ENCODE peak calls at places on chromosomes 2 and 18, in five cellular contexts. K, X, J, B and H are unnamed samples. For H3K9me3, the result is how much of the 10 kb centered on the place peaks cover.

GRCh38 chr2:138919336-138919735 is 139.1 kb upstream of the NXPH2 start:
- DNase-seq in K (peak), X (no peak), J (no peak), B (no peak), H (no peak)

GRCh38 chr2:111227716-111228141 is 107.0 kb downstream of the BCL2L11 start:
- DNase-seq in K (peak), X (no peak), J (no peak), B (no peak), H (no peak)

GRCh38 chr2:70959851-70960832 is 18.3 kb upstream of the ANKRD53 start:
- DNase-seq in K (no peak), X (peak), J (no peak), B (no peak), H (no peak)

GRCh38 chr2:118061135-118061955 is 26.9 kb upstream of the INSIG2 start:
- DNase-seq in K (peak), X (no peak), J (no peak), B (no peak), H (no peak)

GRCh38 chr2:239462671-239463506 is 62.1 kb upstream of the HDAC4 start:
- DNase-seq in K (no peak), X (peak), J (no peak), B (no peak), H (no peak)

GRCh38 chr18:10050956-10051355 is 137.1 kb downstream of the VAPA start:
- DNase-seq in K (no peak), X (no peak), J (no peak), B (no peak), H (no peak)

GRCh38 chr18:46019956-46020355 is 52.1 kb downstream of the PSTPIP2 start:
- DNase-seq in K (no peak), X (no peak), J (no peak), B (no peak), H (no peak)

GRCh38 chr18:58125183-58125582 is 81.2 kb downstream of the NEDD4L start:
- DNase-seq in K (no peak), X (no peak), J (no peak), B (no peak), H (no peak)

GRCh38 chr2:240302933-240303332 is 132.5 kb upstream of the GPC1 start:
- DNase-seq in K (no peak), X (peak), J (no peak), B (no peak), H (no peak)

GRCh38 chr18:4878480-4878879 is 318.6 kb downstream of the AKAIN1 start:
- DNase-seq in K (no peak), X (no peak), J (no peak), B (no peak), H (no peak)

GRCh38 chr2:107645586-107645985 is 181.1 kb upstream of the RGPD4 start:
- DNase-seq in K (no peak), X (no peak), J (no peak), B (no peak), H (no peak)
- H3K9me3 ChIP-seq in K (under half), X (under half), J (under half), B (under half), H (under half)

GRCh38 chr2:241943961-241944575 is 74.5 kb downstream of the RTP5 start:
- DNase-seq in K (no peak), X (peak), J (no peak), B (no peak), H (no peak)
- H3K9me3 ChIP-seq in K (under half), X (under half), J (under half), B (under half), H (under half)

DNA sequence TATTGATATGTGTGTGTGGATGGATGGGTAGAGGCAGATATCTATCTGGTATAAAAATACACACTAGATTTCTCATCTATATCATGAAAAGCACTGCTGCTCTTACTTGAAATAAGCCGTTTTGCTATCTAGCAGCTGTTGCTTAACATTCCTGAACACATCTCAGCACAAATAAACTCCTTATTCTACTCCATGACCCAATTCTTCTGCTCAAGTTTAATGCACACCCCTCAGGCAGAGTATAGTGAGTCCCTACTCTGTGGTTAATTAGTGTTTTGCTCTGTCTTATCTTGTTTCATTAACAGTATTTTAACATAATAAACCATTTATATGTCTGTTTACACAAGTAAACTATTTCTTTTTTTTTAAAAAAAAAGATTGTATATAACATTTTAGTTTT is 134.2 kb downstream of the CBLN2 start:
- DNase-seq in K (no peak), X (no peak), J (no peak), B (no peak), H (no peak)
- H3K9me3 ChIP-seq in K (under half), X (under half), J (under half), B (under half), H (under half)

DNA sequence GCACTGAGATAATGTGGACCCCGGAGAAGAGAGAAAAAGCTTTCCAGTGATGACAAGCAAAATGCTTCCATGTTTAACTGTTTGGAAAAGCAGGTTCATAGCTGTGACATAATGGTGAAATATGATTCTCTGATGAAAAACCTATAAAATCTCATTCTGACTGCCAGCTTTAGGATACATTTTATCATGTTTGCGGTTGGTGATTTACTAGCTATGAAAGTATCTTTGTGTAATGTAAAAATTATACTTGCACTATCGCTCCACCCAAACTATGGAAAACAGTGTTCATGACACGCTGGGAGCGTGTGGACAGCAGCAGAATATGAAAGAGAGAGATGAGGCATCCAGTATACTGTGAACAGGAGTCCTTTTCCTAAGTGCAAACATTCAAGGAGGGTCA is 782.7 kb upstream of the SOX11 start:
- DNase-seq in K (no peak), X (no peak), J (no peak), B (no peak), H (no peak)
- H3K9me3 ChIP-seq in K (under half), X (under half), J (under half), B (under half), H (under half)

DNA sequence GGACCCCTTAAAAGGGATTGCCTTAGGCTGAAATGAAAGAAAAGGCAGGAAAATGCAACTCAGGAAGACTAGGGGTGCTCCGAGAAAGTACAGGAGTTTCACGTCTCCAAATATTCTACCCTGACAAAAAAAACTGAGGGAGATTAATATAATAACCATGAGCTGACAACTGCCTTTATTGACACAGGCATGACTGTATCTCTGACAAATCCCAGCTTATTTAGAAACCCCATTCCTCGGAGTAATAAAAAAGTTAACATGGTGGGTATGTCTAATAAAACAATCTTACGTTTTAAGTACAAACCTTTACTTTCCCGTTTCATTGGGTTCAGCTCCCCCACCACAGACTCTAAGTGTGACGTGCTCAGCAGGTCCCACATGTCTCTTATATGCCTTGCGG is 7.9 kb upstream of the RBFA start:
- DNase-seq in K (no peak), X (no peak), J (no peak), B (no peak), H (no peak)
- H3K9me3 ChIP-seq in K (under half), X (under half), J (half or more), B (under half), H (half or more)

DNA sequence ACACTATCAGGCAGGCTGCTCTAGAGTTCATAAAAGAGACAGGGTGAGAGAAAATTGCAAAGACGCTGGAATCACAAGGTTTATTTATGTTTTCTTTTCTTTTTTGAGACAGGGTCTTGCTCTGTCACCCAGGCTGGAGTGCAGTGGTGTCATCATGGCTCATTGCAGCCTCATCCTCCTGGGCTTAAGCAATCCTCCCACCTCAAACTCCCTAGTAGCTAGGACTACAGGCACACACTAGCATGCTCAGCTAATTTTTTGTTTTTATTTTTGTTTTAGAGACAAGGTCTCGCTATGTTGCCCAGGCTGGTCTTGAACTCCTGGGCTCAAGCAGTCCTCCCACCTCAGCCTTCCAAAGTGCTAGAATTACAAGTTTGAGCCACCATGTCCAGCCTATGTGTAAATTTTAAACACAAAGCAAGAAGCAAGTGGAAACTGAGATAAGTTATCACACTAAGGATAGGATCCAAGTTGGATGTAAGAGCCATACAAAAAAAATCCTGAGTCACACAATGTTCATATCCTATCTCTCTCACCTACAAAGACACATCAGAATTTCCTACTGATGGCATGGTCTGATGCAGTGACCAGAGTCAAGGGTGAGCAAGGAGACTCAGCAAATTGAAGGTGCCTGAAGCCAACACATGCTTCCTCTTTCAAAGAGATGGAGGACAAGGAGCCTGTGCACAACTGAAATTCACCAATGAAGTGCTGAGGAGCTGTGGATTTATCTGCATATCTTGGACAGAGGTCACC is 31.4 kb downstream of the MYL12B start:
- DNase-seq in K (no peak), X (no peak), J (no peak), B (no peak), H (no peak)
- H3K9me3 ChIP-seq in K (under half), X (under half), J (under half), B (under half), H (under half)

GRCh38 chr18:36043153-36043552 is 24.2 kb downstream of the RPRD1A start:
- DNase-seq in K (no peak), X (no peak), J (no peak), B (no peak), H (no peak)
- H3K9me3 ChIP-seq in K (under half), X (under half), J (under half), B (under half), H (under half)

DNA sequence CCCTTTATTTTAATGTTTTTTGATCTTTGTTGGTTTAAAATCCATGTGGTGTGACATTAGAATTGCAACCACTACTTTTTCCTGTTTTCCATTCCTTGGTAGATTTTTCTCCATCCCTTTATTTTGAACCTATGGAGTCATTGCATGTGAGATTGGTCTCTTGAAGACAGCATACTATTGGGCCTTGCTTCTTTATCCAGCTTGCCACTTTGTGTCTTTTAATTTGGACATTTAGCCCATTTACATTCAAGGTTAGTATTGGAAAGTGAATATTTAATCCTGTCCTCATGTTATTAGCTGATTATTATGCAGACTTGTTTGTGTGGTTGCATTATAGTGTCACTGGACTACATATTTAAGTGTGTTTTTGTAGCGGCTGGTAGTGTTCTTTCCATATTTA is 782.9 kb downstream of the SLC4A3 start:
- DNase-seq in K (no peak), X (no peak), J (no peak), B (no peak), H (no peak)
- H3K9me3 ChIP-seq in K (under half), X (under half), J (under half), B (under half), H (under half)